ENCODE peak calls at places on chromosome 9, in eight cellular contexts. One of them, this sample, is unnamed.

GRCh38 chr9:125495137-125496119 is 211.6 kb downstream of the MAPKAP1 start:
- DNase-seq in progenitor cell of endocrine pancreas: no peak
- DNase-seq in NCI-H524 treated with DMSO at 0.1 percent for 48 hours: no peak
- DNase-seq in iris pigment epithelial cell: no peak
- DNase-seq in GM03348: no peak
- DNase-seq in stimulated activated CD8-positive, alpha-beta memory T cell treated with anti-CD3 and anti-CD28 coated beads, Interleukin-2, amount 100 ng/mL, for 1 hour: no peak
- DNase-seq in KG1: no peak
- DNase-seq in occipital lobe: no peak
- DNase-seq in this sample: no peak

GRCh38 chr9:130039504-130040147 is 3.4 kb downstream of the FNBP1 start:
- DNase-seq in occipital lobe: no peak
- DNase-seq in progenitor cell of endocrine pancreas: no peak
- DNase-seq in stimulated activated CD8-positive, alpha-beta memory T cell treated with anti-CD3 and anti-CD28 coated beads, Interleukin-2, amount 100 ng/mL, for 1 hour: no peak
- DNase-seq in iris pigment epithelial cell: no peak
- DNase-seq in GM03348: no peak
- DNase-seq in NCI-H524 treated with DMSO at 0.1 percent for 48 hours: no peak
- DNase-seq in KG1: peak
- DNase-seq in this sample: peak

GRCh38 chr9:98742325-98743280 is 33.9 kb upstream of the GABBR2 start:
- DNase-seq in NCI-H524 treated with DMSO at 0.1 percent for 48 hours: peak
- DNase-seq in KG1: no peak
- DNase-seq in progenitor cell of endocrine pancreas: no peak
- DNase-seq in iris pigment epithelial cell: peak
- DNase-seq in occipital lobe: no peak
- DNase-seq in GM03348: peak
- DNase-seq in stimulated activated CD8-positive, alpha-beta memory T cell treated with anti-CD3 and anti-CD28 coated beads, Interleukin-2, amount 100 ng/mL, for 1 hour: no peak
- DNase-seq in this sample: no peak

GRCh38 chr9:92312887-92313623 is 12.1 kb downstream of the NOL8 start:
- DNase-seq in occipital lobe: no peak
- DNase-seq in iris pigment epithelial cell: peak
- DNase-seq in progenitor cell of endocrine pancreas: no peak
- DNase-seq in stimulated activated CD8-positive, alpha-beta memory T cell treated with anti-CD3 and anti-CD28 coated beads, Interleukin-2, amount 100 ng/mL, for 1 hour: no peak
- DNase-seq in GM03348: no peak
- DNase-seq in NCI-H524 treated with DMSO at 0.1 percent for 48 hours: no peak
- DNase-seq in KG1: no peak
- DNase-seq in this sample: no peak

GRCh38 chr9:92094655-92095054 is 20.6 kb downstream of the SPTLC1 start:
- DNase-seq in KG1: no peak
- DNase-seq in occipital lobe: no peak
- DNase-seq in progenitor cell of endocrine pancreas: no peak
- DNase-seq in stimulated activated CD8-positive, alpha-beta memory T cell treated with anti-CD3 and anti-CD28 coated beads, Interleukin-2, amount 100 ng/mL, for 1 hour: no peak
- DNase-seq in GM03348: no peak
- DNase-seq in NCI-H524 treated with DMSO at 0.1 percent for 48 hours: no peak
- DNase-seq in iris pigment epithelial cell: peak
- DNase-seq in this sample: no peak

GRCh38 chr9:123131258-123131657 is 97.8 kb downstream of the GPR21 start:
- DNase-seq in GM03348: peak
- DNase-seq in KG1: no peak
- DNase-seq in NCI-H524 treated with DMSO at 0.1 percent for 48 hours: no peak
- DNase-seq in iris pigment epithelial cell: peak
- DNase-seq in progenitor cell of endocrine pancreas: no peak
- DNase-seq in occipital lobe: no peak
- DNase-seq in stimulated activated CD8-positive, alpha-beta memory T cell treated with anti-CD3 and anti-CD28 coated beads, Interleukin-2, amount 100 ng/mL, for 1 hour: no peak
- DNase-seq in this sample: no peak

GRCh38 chr9:5773324-5773999 is 59.5 kb downstream of the ERMP1 start:
- DNase-seq in progenitor cell of endocrine pancreas: no peak
- DNase-seq in occipital lobe: no peak
- DNase-seq in stimulated activated CD8-positive, alpha-beta memory T cell treated with anti-CD3 and anti-CD28 coated beads, Interleukin-2, amount 100 ng/mL, for 1 hour: no peak
- DNase-seq in iris pigment epithelial cell: no peak
- DNase-seq in KG1: no peak
- DNase-seq in GM03348: no peak
- DNase-seq in NCI-H524 treated with DMSO at 0.1 percent for 48 hours: no peak
- DNase-seq in this sample: no peak

GRCh38 chr9:93252116-93252780 is 68.3 kb downstream of the WNK2 start:
- DNase-seq in iris pigment epithelial cell: no peak
- DNase-seq in KG1: no peak
- DNase-seq in occipital lobe: no peak
- DNase-seq in GM03348: no peak
- DNase-seq in stimulated activated CD8-positive, alpha-beta memory T cell treated with anti-CD3 and anti-CD28 coated beads, Interleukin-2, amount 100 ng/mL, for 1 hour: no peak
- DNase-seq in progenitor cell of endocrine pancreas: no peak
- DNase-seq in NCI-H524 treated with DMSO at 0.1 percent for 48 hours: no peak
- DNase-seq in this sample: no peak

GRCh38 chr9:127452481-127453092 is 1.3 kb downstream of the LRSAM1 start:
- DNase-seq in stimulated activated CD8-positive, alpha-beta memory T cell treated with anti-CD3 and anti-CD28 coated beads, Interleukin-2, amount 100 ng/mL, for 1 hour: no peak
- DNase-seq in GM03348: no peak
- DNase-seq in occipital lobe: no peak
- DNase-seq in iris pigment epithelial cell: no peak
- DNase-seq in NCI-H524 treated with DMSO at 0.1 percent for 48 hours: no peak
- DNase-seq in KG1: no peak
- DNase-seq in progenitor cell of endocrine pancreas: no peak
- DNase-seq in this sample: no peak

GRCh38 chr9:121307976-121308375 is 40.0 kb downstream of the GSN start:
- DNase-seq in KG1: no peak
- DNase-seq in NCI-H524 treated with DMSO at 0.1 percent for 48 hours: no peak
- DNase-seq in stimulated activated CD8-positive, alpha-beta memory T cell treated with anti-CD3 and anti-CD28 coated beads, Interleukin-2, amount 100 ng/mL, for 1 hour: no peak
- DNase-seq in progenitor cell of endocrine pancreas: no peak
- DNase-seq in GM03348: no peak
- DNase-seq in iris pigment epithelial cell: no peak
- DNase-seq in occipital lobe: no peak
- DNase-seq in this sample: no peak

GRCh38 chr9:89667730-89668129 is 62.9 kb downstream of the GADD45G start:
- DNase-seq in progenitor cell of endocrine pancreas: no peak
- DNase-seq in stimulated activated CD8-positive, alpha-beta memory T cell treated with anti-CD3 and anti-CD28 coated beads, Interleukin-2, amount 100 ng/mL, for 1 hour: no peak
- DNase-seq in occipital lobe: no peak
- DNase-seq in KG1: no peak
- DNase-seq in iris pigment epithelial cell: no peak
- DNase-seq in GM03348: no peak
- DNase-seq in NCI-H524 treated with DMSO at 0.1 percent for 48 hours: no peak
- DNase-seq in this sample: no peak

GRCh38 chr9:95003694-95004451 is 277.4 kb downstream of the AOPEP start:
- DNase-seq in occipital lobe: peak
- DNase-seq in NCI-H524 treated with DMSO at 0.1 percent for 48 hours: no peak
- DNase-seq in progenitor cell of endocrine pancreas: no peak
- DNase-seq in stimulated activated CD8-positive, alpha-beta memory T cell treated with anti-CD3 and anti-CD28 coated beads, Interleukin-2, amount 100 ng/mL, for 1 hour: no peak
- DNase-seq in KG1: no peak
- DNase-seq in GM03348: peak
- DNase-seq in iris pigment epithelial cell: peak
- DNase-seq in this sample: no peak

GRCh38 chr9:134983094-134983493 is 65.4 kb upstream of the FCN1 start:
- DNase-seq in stimulated activated CD8-positive, alpha-beta memory T cell treated with anti-CD3 and anti-CD28 coated beads, Interleukin-2, amount 100 ng/mL, for 1 hour: no peak
- DNase-seq in progenitor cell of endocrine pancreas: no peak
- DNase-seq in GM03348: no peak
- DNase-seq in iris pigment epithelial cell: no peak
- DNase-seq in occipital lobe: no peak
- DNase-seq in KG1: no peak
- DNase-seq in NCI-H524 treated with DMSO at 0.1 percent for 48 hours: no peak
- DNase-seq in this sample: no peak

GRCh38 chr9:131395027-131395744 is 1.3 kb downstream of the PRRC2B start:
- DNase-seq in stimulated activated CD8-positive, alpha-beta memory T cell treated with anti-CD3 and anti-CD28 coated beads, Interleukin-2, amount 100 ng/mL, for 1 hour: no peak
- DNase-seq in progenitor cell of endocrine pancreas: no peak
- DNase-seq in iris pigment epithelial cell: no peak
- DNase-seq in KG1: peak
- DNase-seq in GM03348: no peak
- DNase-seq in occipital lobe: no peak
- DNase-seq in NCI-H524 treated with DMSO at 0.1 percent for 48 hours: peak
- DNase-seq in this sample: no peak

GRCh38 chr9:124820606-124821246 is 32.5 kb upstream of the WDR38 start:
- DNase-seq in occipital lobe: no peak
- DNase-seq in stimulated activated CD8-positive, alpha-beta memory T cell treated with anti-CD3 and anti-CD28 coated beads, Interleukin-2, amount 100 ng/mL, for 1 hour: no peak
- DNase-seq in NCI-H524 treated with DMSO at 0.1 percent for 48 hours: peak
- DNase-seq in iris pigment epithelial cell: no peak
- DNase-seq in GM03348: peak
- DNase-seq in progenitor cell of endocrine pancreas: no peak
- DNase-seq in KG1: no peak
- DNase-seq in this sample: no peak

GRCh38 chr9:112379177-112380101 is 469 bp upstream of the HSDL2 start:
- DNase-seq in stimulated activated CD8-positive, alpha-beta memory T cell treated with anti-CD3 and anti-CD28 coated beads, Interleukin-2, amount 100 ng/mL, for 1 hour: peak
- DNase-seq in GM03348: peak
- DNase-seq in KG1: peak
- DNase-seq in progenitor cell of endocrine pancreas: peak
- DNase-seq in NCI-H524 treated with DMSO at 0.1 percent for 48 hours: peak
- DNase-seq in occipital lobe: peak
- DNase-seq in iris pigment epithelial cell: peak
- DNase-seq in this sample: peak

GRCh38 chr9:9912459-9912858 is 700.3 kb downstream of the PTPRD start:
- DNase-seq in occipital lobe: no peak
- DNase-seq in iris pigment epithelial cell: no peak
- DNase-seq in NCI-H524 treated with DMSO at 0.1 percent for 48 hours: no peak
- DNase-seq in GM03348: no peak
- DNase-seq in progenitor cell of endocrine pancreas: no peak
- DNase-seq in stimulated activated CD8-positive, alpha-beta memory T cell treated with anti-CD3 and anti-CD28 coated beads, Interleukin-2, amount 100 ng/mL, for 1 hour: no peak
- DNase-seq in KG1: peak
- DNase-seq in this sample: no peak

GRCh38 chr9:89528131-89528530 is 30.2 kb upstream of the SEMA4D start:
- DNase-seq in GM03348: no peak
- DNase-seq in iris pigment epithelial cell: no peak
- DNase-seq in progenitor cell of endocrine pancreas: no peak
- DNase-seq in NCI-H524 treated with DMSO at 0.1 percent for 48 hours: no peak
- DNase-seq in occipital lobe: no peak
- DNase-seq in stimulated activated CD8-positive, alpha-beta memory T cell treated with anti-CD3 and anti-CD28 coated beads, Interleukin-2, amount 100 ng/mL, for 1 hour: no peak
- DNase-seq in KG1: no peak
- DNase-seq in this sample: no peak

GRCh38 chr9:31137151-31137849 is 1247.1 kb upstream of the ACO1 start:
- DNase-seq in stimulated activated CD8-positive, alpha-beta memory T cell treated with anti-CD3 and anti-CD28 coated beads, Interleukin-2, amount 100 ng/mL, for 1 hour: no peak
- DNase-seq in iris pigment epithelial cell: peak
- DNase-seq in GM03348: peak
- DNase-seq in NCI-H524 treated with DMSO at 0.1 percent for 48 hours: no peak
- DNase-seq in occipital lobe: no peak
- DNase-seq in progenitor cell of endocrine pancreas: no peak
- DNase-seq in KG1: no peak
- DNase-seq in this sample: no peak

GRCh38 chr9:129624947-129625346 is 1.0 kb upstream of the NTMT1 start:
- DNase-seq in stimulated activated CD8-positive, alpha-beta memory T cell treated with anti-CD3 and anti-CD28 coated beads, Interleukin-2, amount 100 ng/mL, for 1 hour: no peak
- DNase-seq in GM03348: no peak
- DNase-seq in KG1: peak
- DNase-seq in progenitor cell of endocrine pancreas: no peak
- DNase-seq in NCI-H524 treated with DMSO at 0.1 percent for 48 hours: no peak
- DNase-seq in occipital lobe: no peak
- DNase-seq in iris pigment epithelial cell: peak
- DNase-seq in this sample: no peak

GRCh38 chr9:81002242-81002641 is 687.1 kb downstream of the TLE1 start:
- DNase-seq in progenitor cell of endocrine pancreas: no peak
- DNase-seq in occipital lobe: no peak
- DNase-seq in stimulated activated CD8-positive, alpha-beta memory T cell treated with anti-CD3 and anti-CD28 coated beads, Interleukin-2, amount 100 ng/mL, for 1 hour: no peak
- DNase-seq in NCI-H524 treated with DMSO at 0.1 percent for 48 hours: no peak
- DNase-seq in KG1: no peak
- DNase-seq in iris pigment epithelial cell: peak
- DNase-seq in GM03348: no peak
- DNase-seq in this sample: no peak

GRCh38 chr9:127495884-127496555 is 44.7 kb downstream of the LRSAM1 start:
- DNase-seq in iris pigment epithelial cell: no peak
- DNase-seq in GM03348: no peak
- DNase-seq in KG1: no peak
- DNase-seq in stimulated activated CD8-positive, alpha-beta memory T cell treated with anti-CD3 and anti-CD28 coated beads, Interleukin-2, amount 100 ng/mL, for 1 hour: no peak
- DNase-seq in progenitor cell of endocrine pancreas: no peak
- DNase-seq in NCI-H524 treated with DMSO at 0.1 percent for 48 hours: peak
- DNase-seq in occipital lobe: no peak
- DNase-seq in this sample: no peak

GRCh38 chr9:127467621-127468020 is 16.3 kb downstream of the LRSAM1 start:
- DNase-seq in iris pigment epithelial cell: no peak
- DNase-seq in NCI-H524 treated with DMSO at 0.1 percent for 48 hours: no peak
- DNase-seq in progenitor cell of endocrine pancreas: no peak
- DNase-seq in GM03348: no peak
- DNase-seq in KG1: no peak
- DNase-seq in stimulated activated CD8-positive, alpha-beta memory T cell treated with anti-CD3 and anti-CD28 coated beads, Interleukin-2, amount 100 ng/mL, for 1 hour: no peak
- DNase-seq in occipital lobe: no peak
- DNase-seq in this sample: no peak

GRCh38 chr9:33415152-33416038 is 13.0 kb upstream of the AQP7 start:
- DNase-seq in KG1: no peak
- DNase-seq in GM03348: peak
- DNase-seq in occipital lobe: no peak
- DNase-seq in NCI-H524 treated with DMSO at 0.1 percent for 48 hours: no peak
- DNase-seq in progenitor cell of endocrine pancreas: peak
- DNase-seq in stimulated activated CD8-positive, alpha-beta memory T cell treated with anti-CD3 and anti-CD28 coated beads, Interleukin-2, amount 100 ng/mL, for 1 hour: peak
- DNase-seq in iris pigment epithelial cell: peak
- DNase-seq in this sample: no peak

GRCh38 chr9:20262611-20263010 is 359.7 kb downstream of the MLLT3 start:
- DNase-seq in occipital lobe: no peak
- DNase-seq in iris pigment epithelial cell: no peak
- DNase-seq in progenitor cell of endocrine pancreas: no peak
- DNase-seq in GM03348: no peak
- DNase-seq in NCI-H524 treated with DMSO at 0.1 percent for 48 hours: no peak
- DNase-seq in KG1: no peak
- DNase-seq in stimulated activated CD8-positive, alpha-beta memory T cell treated with anti-CD3 and anti-CD28 coated beads, Interleukin-2, amount 100 ng/mL, for 1 hour: no peak
- DNase-seq in this sample: no peak

GRCh38 chr9:7341571-7341970 is 458.0 kb downstream of the DMAC1 start:
- DNase-seq in GM03348: no peak
- DNase-seq in stimulated activated CD8-positive, alpha-beta memory T cell treated with anti-CD3 and anti-CD28 coated beads, Interleukin-2, amount 100 ng/mL, for 1 hour: no peak
- DNase-seq in NCI-H524 treated with DMSO at 0.1 percent for 48 hours: no peak
- DNase-seq in iris pigment epithelial cell: no peak
- DNase-seq in KG1: no peak
- DNase-seq in progenitor cell of endocrine pancreas: no peak
- DNase-seq in occipital lobe: no peak
- DNase-seq in this sample: no peak

GRCh38 chr9:109875495-109875894 is 95.5 kb downstream of the PALM2AKAP2 start:
- DNase-seq in KG1: no peak
- DNase-seq in iris pigment epithelial cell: no peak
- DNase-seq in stimulated activated CD8-positive, alpha-beta memory T cell treated with anti-CD3 and anti-CD28 coated beads, Interleukin-2, amount 100 ng/mL, for 1 hour: no peak
- DNase-seq in occipital lobe: no peak
- DNase-seq in GM03348: no peak
- DNase-seq in progenitor cell of endocrine pancreas: no peak
- DNase-seq in NCI-H524 treated with DMSO at 0.1 percent for 48 hours: no peak
- DNase-seq in this sample: no peak

GRCh38 chr9:137168575-137168906 is 1.3 kb downstream of the LRRC26 start:
- DNase-seq in KG1: no peak
- DNase-seq in iris pigment epithelial cell: no peak
- DNase-seq in stimulated activated CD8-positive, alpha-beta memory T cell treated with anti-CD3 and anti-CD28 coated beads, Interleukin-2, amount 100 ng/mL, for 1 hour: no peak
- DNase-seq in occipital lobe: no peak
- DNase-seq in progenitor cell of endocrine pancreas: no peak
- DNase-seq in NCI-H524 treated with DMSO at 0.1 percent for 48 hours: no peak
- DNase-seq in GM03348: no peak
- DNase-seq in this sample: no peak

GRCh38 chr9:81032030-81032572 is 657.2 kb downstream of the TLE1 start:
- DNase-seq in iris pigment epithelial cell: peak
- DNase-seq in GM03348: peak
- DNase-seq in KG1: no peak
- DNase-seq in occipital lobe: peak
- DNase-seq in stimulated activated CD8-positive, alpha-beta memory T cell treated with anti-CD3 and anti-CD28 coated beads, Interleukin-2, amount 100 ng/mL, for 1 hour: no peak
- DNase-seq in NCI-H524 treated with DMSO at 0.1 percent for 48 hours: no peak
- DNase-seq in progenitor cell of endocrine pancreas: no peak
- DNase-seq in this sample: no peak

GRCh38 chr9:33379666-33380389 is 22.5 kb downstream of the AQP7 start:
- DNase-seq in stimulated activated CD8-positive, alpha-beta memory T cell treated with anti-CD3 and anti-CD28 coated beads, Interleukin-2, amount 100 ng/mL, for 1 hour: no peak
- DNase-seq in GM03348: no peak
- DNase-seq in NCI-H524 treated with DMSO at 0.1 percent for 48 hours: no peak
- DNase-seq in iris pigment epithelial cell: no peak
- DNase-seq in progenitor cell of endocrine pancreas: no peak
- DNase-seq in occipital lobe: no peak
- DNase-seq in KG1: no peak
- DNase-seq in this sample: no peak

GRCh38 chr9:98050351-98050750 is 6.2 kb upstream of the NANS start:
- DNase-seq in iris pigment epithelial cell: no peak
- DNase-seq in NCI-H524 treated with DMSO at 0.1 percent for 48 hours: no peak
- DNase-seq in KG1: no peak
- DNase-seq in stimulated activated CD8-positive, alpha-beta memory T cell treated with anti-CD3 and anti-CD28 coated beads, Interleukin-2, amount 100 ng/mL, for 1 hour: no peak
- DNase-seq in occipital lobe: no peak
- DNase-seq in progenitor cell of endocrine pancreas: no peak
- DNase-seq in GM03348: no peak
- DNase-seq in this sample: no peak

GRCh38 chr9:35349287-35349990 is 140.5 kb upstream of the RUSC2 start:
- DNase-seq in stimulated activated CD8-positive, alpha-beta memory T cell treated with anti-CD3 and anti-CD28 coated beads, Interleukin-2, amount 100 ng/mL, for 1 hour: no peak
- DNase-seq in GM03348: peak
- DNase-seq in occipital lobe: no peak
- DNase-seq in NCI-H524 treated with DMSO at 0.1 percent for 48 hours: no peak
- DNase-seq in progenitor cell of endocrine pancreas: no peak
- DNase-seq in iris pigment epithelial cell: no peak
- DNase-seq in KG1: no peak
- DNase-seq in this sample: no peak

GRCh38 chr9:27094640-27095039 is 14.4 kb upstream of the TEK start:
- DNase-seq in progenitor cell of endocrine pancreas: no peak
- DNase-seq in NCI-H524 treated with DMSO at 0.1 percent for 48 hours: no peak
- DNase-seq in GM03348: peak
- DNase-seq in stimulated activated CD8-positive, alpha-beta memory T cell treated with anti-CD3 and anti-CD28 coated beads, Interleukin-2, amount 100 ng/mL, for 1 hour: no peak
- DNase-seq in KG1: no peak
- DNase-seq in occipital lobe: no peak
- DNase-seq in iris pigment epithelial cell: peak
- DNase-seq in this sample: no peak

GRCh38 chr9:96651626-96652025 is 3.5 kb downstream of the PRXL2C start:
- DNase-seq in progenitor cell of endocrine pancreas: no peak
- DNase-seq in iris pigment epithelial cell: peak
- DNase-seq in occipital lobe: no peak
- DNase-seq in NCI-H524 treated with DMSO at 0.1 percent for 48 hours: no peak
- DNase-seq in stimulated activated CD8-positive, alpha-beta memory T cell treated with anti-CD3 and anti-CD28 coated beads, Interleukin-2, amount 100 ng/mL, for 1 hour: no peak
- DNase-seq in GM03348: peak
- DNase-seq in KG1: peak
- DNase-seq in this sample: no peak

This sample was measured in coronary artery.